ENCODE peak calls at places on chromosomes 6 and 20, in nine cellular contexts. U, A, S, F, H, W, P, B and I are unnamed samples.

GRCh38 chr20:46350201-46350985 is 42.1 kb upstream of the CDH22 start:
- DNase-seq in U (peak), A (no peak), S (no peak), F (peak), H (peak), W (peak), P (peak), B (peak), I (peak)

GRCh38 chr6:43127180-43127579 is 43.9 kb upstream of the SRF start:
- DNase-seq in U (no peak), A (no peak), S (no peak), F (no peak), H (no peak), W (peak), P (no peak), B (no peak), I (no peak)

GRCh38 chr6:43120938-43121913 is 45.1 kb downstream of the PTK7 start:
- DNase-seq in U (peak), A (peak), S (peak), F (peak), H (peak), W (no peak), P (peak), B (no peak), I (peak)

GRCh38 chr6:134590449-134590848 is 272.5 kb upstream of the SGK1 start:
- DNase-seq in U (no peak), A (no peak), S (no peak), F (no peak), H (peak), W (no peak), P (no peak), B (no peak), I (no peak)

GRCh38 chr6:71168233-71168765 is 120.3 kb upstream of the OGFRL1 start:
- DNase-seq in U (no peak), A (no peak), S (no peak), F (no peak), H (no peak), W (no peak), P (no peak), B (no peak), I (no peak)

GRCh38 chr20:4876731-4877130 is 124.6 kb downstream of the SLC23A2 start:
- DNase-seq in U (no peak), A (no peak), S (no peak), F (no peak), H (no peak), W (no peak), P (no peak), B (no peak), I (no peak)

GRCh38 chr6:159985296-159985940 is 16.5 kb downstream of the IGF2R start:
- DNase-seq in U (no peak), A (no peak), S (no peak), F (no peak), H (peak), W (no peak), P (no peak), B (no peak), I (no peak)

GRCh38 chr20:2109425-2110210 is 8.0 kb downstream of the STK35 start:
- DNase-seq in U (no peak), A (peak), S (peak), F (no peak), H (peak), W (no peak), P (peak), B (no peak), I (no peak)

GRCh38 chr20:56540415-56540814 is 7.4 kb downstream of the FAM209B start:
- DNase-seq in U (no peak), A (no peak), S (no peak), F (no peak), H (peak), W (no peak), P (peak), B (no peak), I (no peak)

GRCh38 chr6:2396856-2397640 is 151.6 kb upstream of the GMDS start:
- DNase-seq in U (peak), A (peak), S (no peak), F (peak), H (peak), W (no peak), P (peak), B (no peak), I (peak)

DNA sequence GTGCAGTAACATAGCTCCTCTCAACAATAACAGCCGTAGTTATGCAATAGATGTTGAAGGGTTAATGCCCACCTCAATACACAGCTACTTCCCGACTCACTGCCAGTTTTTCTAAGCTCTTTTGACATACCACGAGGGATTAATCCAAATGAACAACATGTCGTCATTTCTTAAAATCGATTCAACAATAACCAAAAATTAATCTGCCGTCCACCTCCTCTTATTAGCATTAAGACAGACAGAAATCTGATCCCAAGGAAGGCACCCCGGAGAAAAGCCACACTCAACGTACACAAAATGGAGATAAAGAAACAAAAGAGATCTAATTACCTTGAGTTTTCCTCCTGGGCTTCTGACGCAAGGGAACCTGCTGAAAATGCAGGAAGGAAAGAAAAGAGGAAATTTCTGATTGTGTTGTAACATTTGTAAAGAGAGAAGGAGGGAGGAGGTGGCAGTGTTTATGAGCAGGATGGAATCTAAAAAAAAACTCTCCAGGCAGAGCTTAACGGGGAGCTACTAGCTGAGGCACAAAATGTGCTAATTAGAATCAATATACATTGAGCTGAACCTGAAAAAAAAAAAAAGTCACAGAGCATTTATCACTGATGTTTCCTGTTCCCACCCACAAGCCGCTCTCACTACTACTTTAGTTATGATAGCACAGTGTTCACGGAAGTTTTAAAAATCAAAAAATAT is 109.3 kb downstream of the IPCEF1 start:
- DNase-seq in U (no peak), A (no peak), S (no peak), F (no peak), H (no peak), W (peak), P (peak), B (no peak), I (no peak)
- H3K4me3 ChIP-seq in U (peak), A (peak), S (no peak), F (peak), H (no peak), W (peak), P (peak), B (peak), I (no peak)

DNA sequence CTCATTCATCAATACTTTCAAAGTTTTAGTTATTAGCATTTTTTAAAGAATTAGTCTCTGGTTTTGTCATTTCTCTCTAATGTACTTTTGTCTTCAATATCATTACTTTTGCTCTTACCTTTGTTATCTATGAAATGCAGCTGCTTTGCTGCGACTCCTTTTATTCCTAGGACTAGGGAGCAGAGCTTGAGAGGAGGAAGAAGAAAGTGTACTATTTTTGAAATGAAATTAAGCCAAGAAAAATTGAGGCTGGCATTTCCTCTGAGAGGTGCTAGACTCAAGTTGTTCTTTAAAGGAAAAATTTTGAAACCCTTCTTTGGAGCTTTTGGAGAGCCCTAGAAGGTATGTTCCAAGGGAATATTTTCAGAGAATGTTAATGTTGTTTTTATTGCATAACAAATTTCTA is 48.3 kb upstream of the MRAP2 start:
- DNase-seq in U (no peak), A (no peak), S (no peak), F (no peak), H (no peak), W (no peak), P (no peak), B (no peak), I (no peak)
- TF ChIP-seq CTCF in U (no peak), A (no peak), S (no peak), F (no peak), H (no peak), W (no peak), P (no peak), B (no peak), I (no peak)

DNA sequence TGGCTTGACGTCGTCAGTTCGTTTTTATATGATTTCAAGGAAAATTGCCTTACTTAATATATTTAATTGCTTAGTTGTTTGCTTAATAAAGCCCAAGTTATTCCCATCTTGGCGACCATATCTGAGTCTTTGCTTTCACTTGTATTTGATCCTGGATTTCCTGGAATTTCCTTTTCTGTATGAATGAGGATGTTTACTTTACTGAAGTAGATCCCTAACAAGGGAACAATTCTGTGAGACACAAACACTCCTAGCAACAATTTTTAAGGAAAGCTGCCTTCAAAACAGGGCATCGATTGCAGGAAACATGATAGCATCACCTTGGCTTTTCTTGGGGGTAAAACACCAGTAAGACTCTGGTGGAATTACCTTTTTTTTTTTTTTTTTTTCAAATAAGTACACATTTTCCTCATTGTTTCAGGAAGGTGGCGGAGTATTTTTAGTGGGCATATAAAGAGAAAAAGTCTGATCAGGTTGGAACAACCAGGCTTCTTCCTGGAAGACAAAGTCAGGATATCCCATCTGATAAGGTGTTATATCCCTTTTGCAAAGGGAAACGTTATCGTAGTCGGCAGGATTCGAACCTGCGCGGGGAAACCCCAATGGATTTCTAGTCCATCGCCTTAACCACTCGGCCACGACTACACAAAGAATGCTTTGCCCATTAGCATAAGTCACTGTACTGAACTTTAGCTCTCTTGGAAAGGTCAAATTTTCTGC is 68.5 kb upstream of the ZNF184 start:
- DNase-seq in U (no peak), A (no peak), S (no peak), F (no peak), H (peak), W (peak), P (peak), B (no peak), I (no peak)
- H3K4me3 ChIP-seq in U (no peak), A (no peak), S (no peak), F (no peak), H (no peak), W (no peak), P (no peak), B (no peak), I (no peak)

DNA sequence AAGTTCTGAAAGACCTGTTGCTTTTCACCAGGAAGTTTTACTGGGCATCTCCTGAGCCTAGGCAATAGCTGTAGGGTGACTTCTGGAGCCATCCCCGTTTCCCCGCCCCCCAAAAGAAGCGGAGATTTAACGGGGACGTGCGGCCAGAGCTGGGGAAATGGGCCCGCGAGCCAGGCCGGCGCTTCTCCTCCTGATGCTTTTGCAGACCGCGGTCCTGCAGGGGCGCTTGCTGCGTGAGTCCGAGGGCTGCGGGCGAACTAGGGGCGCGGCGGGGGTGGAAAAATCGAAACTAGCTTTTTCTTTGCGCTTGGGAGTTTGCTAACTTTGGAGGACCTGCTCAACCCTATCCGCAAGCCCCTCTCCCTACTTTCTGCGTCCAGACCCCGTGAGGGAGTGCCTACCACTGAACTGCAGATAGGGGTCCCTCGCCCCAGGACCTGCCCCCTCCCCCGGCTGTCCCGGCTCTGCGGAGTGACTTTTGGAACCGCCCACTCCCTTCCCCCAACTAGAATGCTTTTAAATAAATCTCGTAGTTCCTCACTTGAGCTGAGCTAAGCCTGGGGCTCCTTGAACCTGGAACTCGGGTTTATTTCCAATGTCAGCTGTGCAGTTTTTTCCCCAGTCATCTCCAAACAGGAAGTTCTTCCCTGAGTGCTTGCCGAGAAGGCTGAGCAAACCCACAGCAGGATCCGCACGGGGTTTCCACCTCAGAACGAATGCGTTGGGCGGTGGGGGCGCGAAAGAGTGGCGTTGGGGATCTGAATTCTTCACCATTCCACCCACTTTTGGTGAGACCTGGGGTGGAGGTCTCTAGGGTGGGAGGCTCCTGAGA is at the start of gene HFE:
- DNase-seq in U (no peak), A (peak), S (peak), F (no peak), H (peak), W (peak), P (peak), B (peak), I (no peak)
- TF ChIP-seq CTCF in U (no peak), A (no peak), S (no peak), F (no peak), H (no peak), W (no peak), P (peak), B (peak), I (peak)